ENCODE peak calls at places on chromosomes 13 and 19, in ten cellular contexts. S is cardiac fibroblast; R is substantia nigra; I is AG08395; L is GF-D8; C is activated CD4-positive, alpha-beta T cell treated with anti-CD3 and anti-CD28 coated beads, Interleukin-2, amount 50 U/mL, for 4 hours; W is NCI-H460; D is neural crest cell; H is EL; A is RKO. O is an unnamed sample.

GRCh38 chr19:4568884-4569283 is 9.4 kb upstream of the SEMA6B start:
- DNase-seq in S (no peak), R (no peak), I (no peak), L (peak), C (no peak), W (no peak), D (no peak), H (no peak), A (no peak), O (no peak)

GRCh38 chr19:19451429-19452240 is 46.2 kb downstream of the GATAD2A start:
- DNase-seq in S (no peak), R (no peak), I (no peak), L (no peak), C (no peak), W (no peak), D (no peak), H (no peak), A (no peak), O (no peak)

GRCh38 chr13:63327584-63327983 is 1911.9 kb upstream of the PCDH20 start:
- DNase-seq in S (no peak), R (no peak), I (no peak), L (no peak), C (no peak), W (no peak), D (no peak), H (no peak), A (no peak), O (no peak)

GRCh38 chr19:47631681-47632446 is 22.9 kb downstream of the BICRA start:
- DNase-seq in S (peak), R (no peak), I (no peak), L (no peak), C (no peak), W (no peak), D (no peak), H (no peak), A (no peak), O (no peak)

GRCh38 chr19:10226021-10226375 is 5.1 kb downstream of the S1PR2 start:
- DNase-seq in S (no peak), R (no peak), I (no peak), L (no peak), C (no peak), W (no peak), D (no peak), H (no peak), A (no peak), O (no peak)

GRCh38 chr13:76385606-76386005 is 500.6 kb downstream of the KCTD12 start:
- DNase-seq in S (no peak), R (no peak), I (no peak), L (no peak), C (no peak), W (no peak), D (no peak), H (no peak), A (no peak), O (no peak)

GRCh38 chr19:1452802-1453524 is 3.0 kb downstream of the APC2 start:
- DNase-seq in S (no peak), R (no peak), I (no peak), L (no peak), C (no peak), W (no peak), D (no peak), H (no peak), A (no peak), O (no peak)

GRCh38 chr19:16778796-16779411 is 50.3 kb upstream of the SIN3B start:
- DNase-seq in S (peak), R (peak), I (peak), L (peak), C (peak), W (peak), D (peak), H (peak), A (peak), O (no peak)

GRCh38 chr19:18741566-18742121 is 49.5 kb downstream of the COMP start:
- DNase-seq in S (peak), R (no peak), I (no peak), L (no peak), C (no peak), W (no peak), D (no peak), H (no peak), A (no peak), O (no peak)

GRCh38 chr13:42038661-42039456 is 9.6 kb upstream of the DGKH start:
- DNase-seq in S (no peak), R (no peak), I (peak), L (no peak), C (no peak), W (no peak), D (no peak), H (no peak), A (no peak), O (no peak)

GRCh38 chr19:48391100-48392005 is at the start of gene KDELR1:
- DNase-seq in S (peak), R (peak), I (peak), L (no peak), C (peak), W (peak), D (peak), H (peak), A (peak), O (peak)

O was measured in activated T-helper 9 cell treated with anti-CD3 and anti-CD28 coated beads, Interleukin-2, amount 50 U/mL, for 16 hours.